ENCODE peak calls at places on chromosomes 5 and 9, in six cellular contexts. I is tibial nerve, J is psoas muscle, A is ovary, V is A549, N is left ventricle myocardium inferior. C is an unnamed sample. For H3K4me1, the result is how much of the 10 kb centered on the place peaks cover.

GRCh38 chr5:66595877-66596790 is at the start of gene MAST4:
- DNase-seq in A (peak), J (peak), N (peak), V (peak), I (peak), C (peak)

GRCh38 chr9:135811796-135812195 is 95.5 kb downstream of the CAMSAP1 start:
- DNase-seq in N (no peak), J (no peak), I (no peak), A (no peak), V (no peak), C (no peak)

GRCh38 chr5:103918668-103919367 is 356.2 kb upstream of the NUDT12 start:
- DNase-seq in V (no peak), N (no peak), J (no peak), I (no peak), A (no peak), C (no peak)

GRCh38 chr9:86470326-86470725 is 116.1 kb upstream of the TUT7 start:
- DNase-seq in I (no peak), N (no peak), A (no peak), J (no peak), V (no peak), C (no peak)

GRCh38 chr5:74372502-74373445 is 267.8 kb downstream of the ENC1 start:
- DNase-seq in N (no peak), V (no peak), I (no peak), A (no peak), J (no peak), C (no peak)

GRCh38 chr5:176817864-176818377 is 7.6 kb downstream of the UNC5A start:
- DNase-seq in V (peak), J (no peak), A (no peak), N (no peak), I (no peak), C (peak)

GRCh38 chr5:94908889-94909480 is 290.5 kb downstream of the SLF1 start:
- DNase-seq in I (peak), A (no peak), V (peak), J (no peak), N (no peak), C (no peak)

GRCh38 chr5:138712324-138712723 is 40.9 kb upstream of the CTNNA1 start:
- DNase-seq in I (no peak), J (no peak), N (no peak), V (no peak), A (no peak), C (no peak)

GRCh38 chr5:151238303-151238741 is 14.4 kb upstream of the CCDC69 start:
- DNase-seq in I (no peak), N (peak), A (peak), J (peak), V (no peak), C (no peak)

GRCh38 chr5:139458580-139459407 is 3.7 kb downstream of the ECSCR start:
- DNase-seq in I (no peak), A (no peak), J (no peak), V (no peak), N (no peak), C (no peak)

GRCh38 chr9:128001411-128002298 is 20.9 kb upstream of the EEIG1 start:
- DNase-seq in A (no peak), V (peak), N (no peak), J (peak), I (no peak), C (peak)

GRCh38 chr9:19201899-19202891 is 28.3 kb upstream of the DENND4C start:
- DNase-seq in I (no peak), J (no peak), N (no peak), V (no peak), A (no peak), C (no peak)

GRCh38 chr5:158852622-158853021 is 247.1 kb downstream of the EBF1 start:
- DNase-seq in V (no peak), N (no peak), I (no peak), J (no peak), A (no peak), C (peak)

GRCh38 chr5:158847772-158848171 is 251.9 kb downstream of the EBF1 start:
- DNase-seq in A (no peak), V (no peak), N (no peak), J (no peak), I (no peak), C (no peak)

GRCh38 chr5:158848634-158849033 is 251.1 kb downstream of the EBF1 start:
- DNase-seq in V (no peak), N (no peak), J (no peak), A (no peak), I (no peak), C (no peak)

GRCh38 chr5:158851488-158851887 is 248.2 kb downstream of the EBF1 start:
- DNase-seq in N (no peak), J (no peak), A (no peak), I (no peak), V (no peak), C (no peak)

DNA sequence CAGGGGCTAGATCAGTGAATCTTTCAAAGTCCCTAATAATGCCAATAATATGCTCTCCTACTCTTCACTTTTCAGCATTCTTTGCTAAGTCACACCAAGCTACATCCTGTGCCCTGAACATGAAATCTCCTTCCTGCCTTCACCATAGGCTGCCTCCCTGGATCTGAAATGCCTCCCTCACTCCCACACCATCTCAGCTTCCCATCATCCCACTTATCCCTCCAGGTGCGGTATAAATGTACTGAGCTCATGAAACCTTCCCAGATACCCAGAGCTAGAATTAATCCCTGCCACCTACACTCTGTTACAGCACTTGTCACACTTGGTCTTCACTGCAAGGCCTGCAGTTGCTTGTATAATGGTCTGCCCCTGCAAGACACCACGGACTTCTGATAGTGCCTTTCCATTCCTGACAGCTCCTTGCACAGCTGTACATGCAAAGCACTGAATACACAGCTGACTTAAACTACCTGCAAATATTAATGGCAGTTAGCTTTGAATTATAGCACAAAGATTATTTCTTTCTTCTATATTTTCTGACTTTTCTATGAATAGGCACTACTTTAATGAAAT is 250.4 kb downstream of the EBF1 start:
- DNase-seq in V (no peak), N (no peak), J (no peak), I (no peak), A (no peak), C (no peak)
- H3K27ac ChIP-seq in V (no peak), N (no peak), J (no peak), I (no peak), A (no peak), C (no peak)

GRCh38 chr9:78044189-78044588 is 12.6 kb upstream of the GNAQ start:
- DNase-seq in J (no peak), I (no peak), N (no peak), A (no peak), V (no peak), C (no peak)

GRCh38 chr9:78049484-78049883 is 17.9 kb upstream of the GNAQ start:
- DNase-seq in A (no peak), J (no peak), I (no peak), N (no peak), V (no peak), C (no peak)

GRCh38 chr9:78044886-78045285 is 13.3 kb upstream of the GNAQ start:
- DNase-seq in I (no peak), N (no peak), A (no peak), V (no peak), J (no peak), C (no peak)

GRCh38 chr9:78046120-78046519 is 14.5 kb upstream of the GNAQ start:
- DNase-seq in I (no peak), V (no peak), J (no peak), A (no peak), N (no peak), C (no peak)

DNA sequence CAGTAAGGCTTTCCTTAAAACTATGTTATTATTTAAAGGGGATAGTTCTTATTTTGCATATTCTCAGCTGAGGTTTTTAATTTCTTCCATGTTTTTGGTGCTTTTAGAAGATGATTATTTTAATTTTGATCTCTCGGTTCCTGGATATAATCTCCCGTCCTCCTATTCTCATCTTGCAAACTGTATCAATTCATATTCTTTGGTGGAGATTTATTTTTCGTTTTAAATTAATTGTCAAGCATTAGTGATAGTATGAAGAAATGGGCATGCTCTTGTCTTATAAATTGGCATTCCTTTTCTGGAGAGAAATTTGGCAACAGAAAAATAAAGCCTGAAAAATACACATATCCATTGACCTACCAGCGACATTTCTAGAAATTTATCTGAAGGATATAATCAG is 15.5 kb upstream of the GNAQ start:
- DNase-seq in J (no peak), I (no peak), V (no peak), A (no peak), N (no peak), C (no peak)
- H3K4me3 ChIP-seq in J (no peak), I (no peak), V (no peak), A (no peak), N (no peak), C (no peak)

GRCh38 chr9:121206516-121207370 is 5.1 kb upstream of the RAB14 start:
- DNase-seq in A (no peak), N (no peak), J (no peak), I (no peak), V (no peak), C (peak)

GRCh38 chr9:121201045-121201737 is 478 bp downstream of the RAB14 start:
- DNase-seq in A (no peak), J (peak), V (no peak), N (peak), I (no peak), C (no peak)

GRCh38 chr9:121204611-121205010 is 2.9 kb upstream of the RAB14 start:
- DNase-seq in N (no peak), A (no peak), I (no peak), V (no peak), J (no peak), C (no peak)

GRCh38 chr9:121201738-121202533 is at the start of gene RAB14:
- DNase-seq in I (peak), N (peak), A (peak), V (peak), J (peak), C (peak)

GRCh38 chr9:121204121-121204520 is 2.5 kb upstream of the RAB14 start:
- DNase-seq in V (no peak), I (no peak), N (no peak), A (no peak), J (no peak), C (no peak)
- H3K4me1 ChIP-seq in V (under half), I (under half), N (under half), A (under half), J (under half), C (under half)

GRCh38 chr9:93451762-93452709 is 551 bp downstream of the FAM120A start:
- DNase-seq in N (peak), A (peak), V (no peak), J (peak), I (peak), C (peak)
- H3K27ac ChIP-seq in N (peak), A (peak), V (peak), J (peak), I (peak), C (peak)

DNA sequence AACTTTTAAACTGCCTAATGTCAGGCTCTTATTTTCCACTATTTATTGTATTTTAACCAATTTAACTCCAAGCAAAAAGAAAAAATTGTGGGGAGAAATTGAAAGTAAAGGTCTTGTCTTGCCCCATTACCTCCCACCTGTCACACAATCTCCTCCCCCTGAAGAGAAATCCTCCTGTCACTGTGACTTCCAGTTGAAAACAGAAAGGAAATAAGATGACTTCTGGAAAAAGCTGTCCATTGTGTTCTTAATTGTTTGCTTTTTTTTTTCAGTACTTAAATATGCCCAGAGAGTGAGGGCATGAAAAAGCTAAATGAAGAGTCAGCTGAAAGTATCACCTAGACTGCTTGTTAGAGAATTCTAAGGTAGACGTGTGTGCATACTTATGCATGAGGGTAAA is 5.6 kb downstream of the NR2F1-AS1 start:
- DNase-seq in N (no peak), V (no peak), J (no peak), A (no peak), I (no peak), C (no peak)
- H3K4me3 ChIP-seq in N (no peak), V (no peak), J (no peak), A (peak), I (peak), C (no peak)

GRCh38 chr9:120714088-120714845 is at the start of gene MEGF9:
- DNase-seq in I (peak), J (peak), V (peak), A (peak), N (peak), C (peak)
- H3K4me1 ChIP-seq in I (under half), J (under half), V (under half), A (under half), N (half or more), C (under half)

GRCh38 chr5:87266914-87267573 is 639 bp upstream of the RASA1 start:
- DNase-seq in A (no peak), I (no peak), N (no peak), J (no peak), V (no peak), C (no peak)
- H3K27ac ChIP-seq in A (peak), I (peak), N (peak), J (peak), V (peak), C (peak)

DNA sequence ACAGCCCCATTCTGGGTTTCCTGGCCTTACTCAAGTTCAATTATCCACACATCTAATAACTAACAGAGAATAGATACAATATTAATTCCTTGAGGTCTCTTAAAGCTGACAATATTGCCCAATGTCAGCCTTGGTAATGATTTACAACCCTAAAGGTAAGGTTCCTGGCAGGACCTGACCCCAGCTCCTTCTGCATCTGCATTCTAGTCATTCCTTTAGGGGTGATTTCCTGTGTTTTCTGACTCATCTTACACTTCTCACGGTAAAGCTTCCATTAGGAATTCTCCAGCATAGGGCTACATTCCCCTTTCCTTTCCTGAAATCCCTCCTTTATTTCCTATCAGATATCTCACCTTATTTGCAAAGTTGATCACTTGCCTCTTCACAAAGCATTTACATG is 9.3 kb downstream of the HAVCR1 start:
- DNase-seq in J (no peak), A (no peak), V (peak), I (no peak), N (no peak), C (no peak)
- H3K4me3 ChIP-seq in J (no peak), A (no peak), V (peak), I (no peak), N (no peak), C (no peak)

DNA sequence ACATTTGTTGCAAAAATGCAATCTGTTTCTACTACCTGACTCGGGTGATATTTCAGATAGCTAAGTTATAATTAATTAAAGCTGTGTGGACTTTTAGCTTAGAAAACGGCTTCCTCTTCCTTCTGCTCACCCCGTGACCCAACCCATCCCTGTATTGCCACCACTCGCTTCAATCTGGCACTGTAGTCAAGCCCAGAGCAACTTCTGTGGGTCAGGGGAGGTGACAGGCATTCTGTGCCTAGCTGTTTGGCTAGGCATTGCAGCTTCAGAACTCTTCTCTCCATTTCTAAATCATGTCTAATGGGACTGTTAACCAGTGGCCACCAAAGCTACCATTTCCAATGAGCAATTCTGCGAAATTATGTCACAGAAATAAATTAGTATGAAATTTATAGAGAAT is 179.7 kb upstream of the TLX3 start:
- DNase-seq in I (no peak), N (no peak), A (no peak), J (no peak), V (no peak), C (no peak)
- H3K4me1 ChIP-seq in I (under half), N (under half), A (under half), J (under half), V (under half), C (under half)